ENCODE peak calls at places on chromosome 1, in four cellular contexts. Y, Z, U and H are unnamed samples.

GRCh38 chr1:60699304-60699703 is 383.1 kb upstream of the NFIA start:
- DNase-seq in Y (no peak), U (no peak), Z (no peak), H (no peak)

GRCh38 chr1:77642941-77643340 is 39.5 kb downstream of the ZZZ3 start:
- DNase-seq in U (no peak), Z (no peak), Y (no peak), H (no peak)

GRCh38 chr1:109240158-109241152 is 8.9 kb upstream of the CELSR2 start:
- DNase-seq in U (no peak), Z (no peak), Y (peak; percentile 63), H (no peak)

GRCh38 chr1:11800391-11800755 is 5.4 kb downstream of the MTHFR start:
- DNase-seq in Z (no peak), Y (no peak), U (no peak), H (no peak)

GRCh38 chr1:42844592-42845140 is 1.7 kb upstream of the ZNF691 start:
- DNase-seq in U (no peak), Z (no peak), Y (no peak), H (no peak)

GRCh38 chr1:223714849-223715709 is 2.7 kb downstream of the CAPN2 start:
- DNase-seq in U (no peak), Z (peak; percentile 53), Y (no peak), H (no peak)

GRCh38 chr1:155022927-155023236 is 10.7 kb downstream of the DCST2 start:
- DNase-seq in Z (no peak), U (no peak), Y (peak; percentile 57), H (no peak)

GRCh38 chr1:38896169-38896568 is 14.8 kb upstream of the GJA9 start:
- DNase-seq in Z (no peak), U (no peak), Y (no peak), H (no peak)

GRCh38 chr1:110188116-110188618 is 21.9 kb upstream of the KCNC4 start:
- DNase-seq in Y (peak; percentile 77), Z (no peak), U (no peak), H (no peak)

GRCh38 chr1:93814059-93814794 is 64.8 kb downstream of the DNTTIP2 start:
- DNase-seq in Z (peak; percentile 42), Y (peak; percentile 61), U (peak; percentile 79), H (peak; percentile 40)

GRCh38 chr1:155974208-155975165 is 3.9 kb downstream of the ARHGEF2 start:
- DNase-seq in Z (no peak), Y (no peak), U (no peak), H (no peak)

GRCh38 chr1:155740995-155741394 is 52.1 kb downstream of the DAP3 start:
- DNase-seq in Y (no peak), U (no peak), Z (no peak), H (no peak)

GRCh38 chr1:33358771-33359503 is 38.0 kb upstream of the A3GALT2 start:
- DNase-seq in U (no peak), Z (no peak), Y (no peak), H (no peak)

GRCh38 chr1:156704930-156705320 is 458 bp downstream of the CRABP2 start:
- DNase-seq in Z (no peak), U (no peak), Y (no peak), H (no peak)

GRCh38 chr1:78095618-78096416 is 50.1 kb downstream of the GIPC2 start:
- DNase-seq in U (no peak), Y (no peak), Z (no peak), H (no peak)

GRCh38 chr1:245718951-245719350 is 564.2 kb downstream of the KIF26B start:
- DNase-seq in Z (no peak), U (no peak), Y (no peak), H (no peak)

GRCh38 chr1:198577444-198577843 is 37.0 kb upstream of the ATP6V1G3 start:
- DNase-seq in Z (no peak), U (no peak), Y (no peak), H (no peak)

GRCh38 chr1:3018576-3018975 is 2.7 kb upstream of the ACTRT2 start:
- DNase-seq in Z (no peak), U (no peak), Y (no peak), H (no peak)

GRCh38 chr1:159884296-159884695 is 15.7 kb downstream of the CFAP45 start:
- DNase-seq in Y (no peak), Z (no peak), U (no peak), H (no peak)

GRCh38 chr1:43651922-43652321 is 2.0 kb downstream of the KDM4A start:
- DNase-seq in U (no peak), Y (no peak), Z (no peak), H (no peak)

GRCh38 chr1:36400825-36401601 is 3.3 kb upstream of the LSM10 start:
- DNase-seq in Y (no peak), Z (peak; percentile 81), U (peak; percentile 93), H (no peak)

GRCh38 chr1:201899683-201900429 is 11.2 kb downstream of the SHISA4 start:
- DNase-seq in Y (no peak), U (no peak), Z (no peak), H (no peak)

GRCh38 chr1:22252902-22253790 is 110.2 kb upstream of the WNT4 start:
- DNase-seq in U (no peak), Z (no peak), Y (no peak), H (no peak)

GRCh38 chr1:22249928-22250680 is 107.2 kb upstream of the WNT4 start:
- DNase-seq in Y (no peak), U (no peak), Z (no peak), H (no peak)

GRCh38 chr1:22252248-22252647 is 109.4 kb upstream of the WNT4 start:
- DNase-seq in Z (no peak), Y (no peak), U (no peak), H (no peak)

GRCh38 chr1:22248746-22249145 is 105.8 kb upstream of the WNT4 start:
- DNase-seq in Y (peak; percentile 81), Z (no peak), U (no peak), H (no peak)

GRCh38 chr1:22250724-22251123 is 107.8 kb upstream of the WNT4 start:
- DNase-seq in U (no peak), Z (no peak), Y (no peak), H (no peak)
- TF ChIP-seq NFIC in U (no peak), Z (no peak), Y (no peak), H (no peak)

DNA sequence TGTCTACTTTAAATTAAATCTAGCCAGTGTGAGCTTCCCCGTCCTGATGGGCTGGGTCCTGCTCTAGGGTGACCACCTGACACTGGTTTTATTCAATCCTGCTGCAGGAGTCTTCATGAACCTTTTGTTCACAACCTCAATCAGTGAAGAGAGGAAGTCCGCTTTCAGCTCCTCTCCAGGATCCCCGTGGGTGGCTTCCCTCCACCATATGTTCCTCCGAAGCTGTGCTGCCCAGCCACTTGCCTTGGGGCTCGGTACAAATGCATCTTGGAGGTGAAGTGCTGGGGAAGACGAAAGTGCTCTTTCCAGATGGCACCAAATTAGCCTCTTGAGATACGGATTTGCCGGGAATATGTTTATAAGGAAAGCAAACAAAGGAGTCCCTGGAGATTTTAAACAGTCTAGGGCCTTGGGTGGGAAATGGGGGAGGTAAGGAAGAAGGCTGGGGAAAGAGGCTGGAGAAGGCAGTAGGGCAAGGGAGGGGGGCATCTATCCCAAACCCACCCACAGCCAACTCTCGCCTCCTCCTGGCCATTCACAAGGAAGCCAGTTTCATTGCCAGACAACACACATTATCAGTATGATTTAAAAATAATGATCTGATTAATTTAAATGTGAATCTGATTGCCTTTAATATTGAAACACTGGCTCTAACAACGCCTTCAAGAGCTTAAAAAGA is 430.8 kb downstream of the DISC1 start:
- DNase-seq in Z (no peak), U (no peak), Y (no peak), H (no peak)
- TF ChIP-seq NFIC in Z (no peak), U (no peak), Y (no peak), H (no peak)

GRCh38 chr1:175154595-175155472 is 37.7 kb downstream of the KIAA0040 start:
- DNase-seq in Z (peak; percentile 80), U (peak; percentile 24), Y (peak; percentile 62), H (no peak)

GRCh38 chr1:175148068-175148467 is 44.5 kb downstream of the KIAA0040 start:
- DNase-seq in Z (no peak), Y (no peak), U (no peak), H (no peak)

GRCh38 chr1:175146535-175147213 is 45.9 kb downstream of the KIAA0040 start:
- DNase-seq in Y (peak; percentile 85), U (peak; percentile 31), Z (peak; percentile 89), H (no peak)

GRCh38 chr1:175152006-175152652 is 40.4 kb downstream of the KIAA0040 start:
- DNase-seq in Z (peak; percentile 87), U (peak; percentile 32), Y (peak; percentile 75), H (no peak)

DNA sequence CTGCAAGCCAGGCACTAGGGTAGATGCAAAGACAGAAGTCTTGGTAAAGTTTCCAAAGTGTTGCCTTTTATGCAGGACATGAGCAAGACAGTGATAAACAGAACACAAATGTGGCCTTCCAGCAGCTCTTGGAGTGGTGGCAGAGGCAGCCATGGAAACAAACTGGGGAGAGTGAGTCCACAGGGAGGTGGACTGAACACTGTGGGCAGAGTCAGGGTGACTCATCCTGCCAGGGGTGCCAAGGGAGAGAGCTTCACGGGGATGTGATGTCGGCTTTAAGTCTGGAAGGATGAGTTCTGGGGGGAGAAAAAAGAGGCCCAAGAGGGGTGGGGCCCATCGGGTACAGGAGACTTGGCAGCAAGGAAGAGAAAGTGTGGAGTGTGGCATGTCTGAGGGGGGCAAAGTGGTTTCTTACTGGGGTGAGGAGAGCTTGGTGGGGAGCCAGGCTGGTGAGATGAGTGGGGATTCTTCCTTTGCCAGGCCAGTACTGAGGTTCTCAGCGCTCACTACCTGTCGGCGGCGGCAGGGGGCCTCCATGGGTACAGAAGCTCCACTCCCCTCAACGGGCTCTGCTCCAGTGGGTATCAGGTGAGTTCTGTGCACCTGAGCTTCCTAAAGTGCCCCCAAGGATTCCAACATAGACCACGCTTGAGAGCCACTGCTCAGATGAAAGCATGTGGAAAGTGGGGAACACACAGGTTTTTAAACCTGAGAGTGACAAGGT is 41.8 kb downstream of the KIAA0040 start:
- DNase-seq in Z (no peak), Y (no peak), U (no peak), H (no peak)
- TF ChIP-seq NFIC in Z (no peak), Y (no peak), U (no peak), H (no peak)

GRCh38 chr1:115838805-115839705 is 1.9 kb downstream of the NHLH2 start:
- DNase-seq in U (no peak), Z (no peak), Y (peak; percentile 55), H (no peak)
- TF ChIP-seq NFIC in U (no peak), Z (no peak), Y (no peak), H (no peak)

DNA sequence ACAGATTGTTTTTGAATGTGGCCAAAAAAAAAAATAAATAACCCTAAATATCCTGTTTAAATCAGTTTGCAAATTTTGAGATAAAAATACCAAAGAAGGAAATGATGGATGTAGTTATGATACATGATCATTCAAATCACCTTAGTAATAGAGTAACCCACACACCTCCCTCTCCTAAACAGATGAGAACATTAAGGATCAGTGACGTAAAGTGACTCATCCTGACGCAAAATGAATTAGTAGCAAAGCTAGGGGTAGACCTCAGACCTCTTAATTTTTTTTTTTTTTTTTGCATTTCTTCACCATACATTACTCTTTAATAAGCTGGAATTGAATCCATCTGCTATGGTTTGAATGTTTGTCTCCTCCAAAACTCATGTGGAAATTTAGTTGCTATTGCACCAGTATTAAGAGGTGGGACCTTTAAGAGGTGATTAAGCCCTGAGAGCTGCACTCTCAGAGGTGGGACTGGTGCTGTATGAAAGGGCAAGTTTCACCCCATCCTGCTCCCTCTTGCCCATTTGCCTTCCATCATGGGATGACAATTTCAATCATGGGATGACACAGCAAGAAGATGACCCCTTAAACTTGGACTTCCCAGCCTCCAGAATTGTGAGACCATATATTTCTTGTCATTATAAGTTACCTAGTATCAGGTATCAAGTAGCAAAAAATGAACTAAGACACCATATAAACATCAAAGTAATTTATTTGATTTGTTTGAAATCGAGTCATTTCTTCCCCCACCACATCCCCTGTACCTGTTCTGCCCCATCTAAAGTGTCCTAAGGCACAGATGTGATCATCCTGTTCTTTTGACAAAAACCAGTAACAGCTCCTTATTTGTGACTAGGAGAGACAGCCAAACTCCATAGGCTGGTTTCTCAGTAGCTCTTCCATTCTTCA is 114.6 kb upstream of the DUSP10 start:
- DNase-seq in Z (no peak), Y (no peak), U (no peak), H (no peak)
- TF ChIP-seq NFIC in Z (no peak), Y (no peak), U (no peak), H (no peak)

GRCh38 chr1:26317612-26318337 is at the start of gene CD52:
- DNase-seq in Z (peak; percentile 90), Y (no peak), U (no peak), H (peak; percentile 65)
- TF ChIP-seq NFIC in Z (no peak), Y (no peak), U (no peak), H (no peak)